ENCODE peak calls at places on chromosome 7, in five cellular contexts. One of them, this sample, is unnamed.

GRCh38 chr7:81280531-81280930 is 361.7 kb upstream of the SEMA3C start:
- DNase-seq in stomach: no peak
- DNase-seq in A549: no peak
- DNase-seq in ovary: no peak
- DNase-seq in HepG2: no peak
- DNase-seq in this sample: no peak

GRCh38 chr7:27271384-27271783 is 28.8 kb downstream of the EVX1 start:
- DNase-seq in A549: no peak
- DNase-seq in stomach: no peak
- DNase-seq in ovary: no peak
- DNase-seq in HepG2: no peak
- DNase-seq in this sample: no peak

GRCh38 chr7:46352335-46352954 is 431.4 kb upstream of the IGFBP3 start:
- DNase-seq in ovary: no peak
- DNase-seq in A549: peak
- DNase-seq in stomach: no peak
- DNase-seq in HepG2: peak
- DNase-seq in this sample: no peak

GRCh38 chr7:106074257-106074656 is 37.9 kb downstream of the SYPL1 start:
- DNase-seq in ovary: no peak
- DNase-seq in HepG2: no peak
- DNase-seq in A549: no peak
- DNase-seq in stomach: no peak
- DNase-seq in this sample: no peak

GRCh38 chr7:151330656-151331055 is 11.0 kb upstream of the NUB1 start:
- DNase-seq in ovary: no peak
- DNase-seq in stomach: no peak
- DNase-seq in A549: no peak
- DNase-seq in HepG2: no peak
- DNase-seq in this sample: no peak

GRCh38 chr7:5296627-5297226 is 14.0 kb downstream of the SLC29A4 start:
- DNase-seq in stomach: no peak
- DNase-seq in A549: no peak
- DNase-seq in HepG2: no peak
- DNase-seq in ovary: no peak
- DNase-seq in this sample: no peak

GRCh38 chr7:42596737-42597136 is 315.1 kb downstream of the C7orf25 start:
- DNase-seq in A549: no peak
- DNase-seq in HepG2: no peak
- DNase-seq in stomach: no peak
- DNase-seq in ovary: no peak
- DNase-seq in this sample: no peak

GRCh38 chr7:143047327-143047726 is 4.8 kb upstream of the OR6V1 start:
- DNase-seq in HepG2: no peak
- DNase-seq in A549: no peak
- DNase-seq in ovary: no peak
- DNase-seq in stomach: no peak
- DNase-seq in this sample: no peak

GRCh38 chr7:24975172-24975571 is 4.8 kb downstream of the OSBPL3 start:
- DNase-seq in HepG2: no peak
- DNase-seq in ovary: no peak
- DNase-seq in A549: no peak
- DNase-seq in stomach: no peak
- DNase-seq in this sample: no peak

GRCh38 chr7:122438492-122438891 is 133.9 kb upstream of the FEZF1 start:
- DNase-seq in stomach: no peak
- DNase-seq in A549: no peak
- DNase-seq in HepG2: no peak
- DNase-seq in ovary: no peak
- DNase-seq in this sample: no peak

GRCh38 chr7:132577206-132578049 is 1.2 kb upstream of the PLXNA4 start:
- DNase-seq in HepG2: no peak
- DNase-seq in stomach: peak
- DNase-seq in A549: peak
- DNase-seq in ovary: peak
- DNase-seq in this sample: no peak
- TF ChIP-seq EP300 in HepG2: no peak
- TF ChIP-seq EP300 in stomach: no peak
- TF ChIP-seq EP300 in A549: no peak
- TF ChIP-seq EP300 in ovary: no peak
- TF ChIP-seq EP300 in this sample: no peak

GRCh38 chr7:121384159-121384745 is 11.9 kb downstream of the FAM3C start:
- DNase-seq in ovary: no peak
- DNase-seq in A549: no peak
- DNase-seq in HepG2: no peak
- DNase-seq in stomach: peak
- DNase-seq in this sample: no peak

GRCh38 chr7:121383235-121383634 is 12.9 kb downstream of the FAM3C start:
- DNase-seq in stomach: no peak
- DNase-seq in HepG2: no peak
- DNase-seq in A549: no peak
- DNase-seq in ovary: no peak
- DNase-seq in this sample: no peak

GRCh38 chr7:121388950-121389349 is 7.2 kb downstream of the FAM3C start:
- DNase-seq in A549: no peak
- DNase-seq in stomach: no peak
- DNase-seq in HepG2: no peak
- DNase-seq in ovary: no peak
- DNase-seq in this sample: no peak

GRCh38 chr7:121385056-121385799 is 10.9 kb downstream of the FAM3C start:
- DNase-seq in HepG2: no peak
- DNase-seq in A549: no peak
- DNase-seq in stomach: no peak
- DNase-seq in ovary: no peak
- DNase-seq in this sample: no peak

GRCh38 chr7:121385800-121386179 is 10.3 kb downstream of the FAM3C start:
- DNase-seq in A549: no peak
- DNase-seq in stomach: no peak
- DNase-seq in HepG2: no peak
- DNase-seq in ovary: no peak
- DNase-seq in this sample: no peak
- TF ChIP-seq EP300 in A549: no peak
- TF ChIP-seq EP300 in stomach: no peak
- TF ChIP-seq EP300 in HepG2: no peak
- TF ChIP-seq EP300 in ovary: no peak
- TF ChIP-seq EP300 in this sample: no peak

GRCh38 chr7:130276796-130277762 is 10.4 kb downstream of the CPA2 start:
- DNase-seq in ovary: no peak
- DNase-seq in A549: no peak
- DNase-seq in HepG2: no peak
- DNase-seq in stomach: no peak
- DNase-seq in this sample: no peak

GRCh38 chr7:130277763-130278643 is 11.3 kb downstream of the CPA2 start:
- DNase-seq in A549: peak
- DNase-seq in ovary: peak
- DNase-seq in stomach: peak
- DNase-seq in HepG2: peak
- DNase-seq in this sample: no peak

GRCh38 chr7:130273863-130274262 is 7.2 kb downstream of the CPA2 start:
- DNase-seq in HepG2: no peak
- DNase-seq in stomach: no peak
- DNase-seq in ovary: peak
- DNase-seq in A549: no peak
- DNase-seq in this sample: no peak

GRCh38 chr7:130274983-130275649 is 8.5 kb downstream of the CPA2 start:
- DNase-seq in stomach: no peak
- DNase-seq in HepG2: no peak
- DNase-seq in ovary: no peak
- DNase-seq in A549: no peak
- DNase-seq in this sample: no peak

DNA sequence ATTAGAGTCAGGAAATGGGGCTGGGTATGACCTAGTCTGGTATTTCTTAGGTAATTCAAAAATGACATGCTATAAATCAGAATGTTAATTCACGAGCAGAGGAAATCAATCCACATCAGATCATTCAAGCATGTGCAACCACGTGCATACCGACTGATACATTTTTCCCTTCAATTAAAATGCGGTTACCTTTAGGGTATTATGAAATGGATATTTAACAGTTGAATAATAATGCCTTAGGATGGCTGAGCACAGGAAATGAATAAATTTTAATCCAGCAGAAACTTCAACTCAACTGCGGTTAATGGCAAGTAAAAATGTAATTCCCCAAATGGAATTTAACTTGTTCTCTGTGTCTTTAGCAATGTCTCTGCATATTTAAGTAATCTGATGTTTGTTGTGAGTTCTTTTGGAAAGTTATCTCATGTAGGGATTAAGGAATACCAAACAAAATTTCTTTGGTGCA is 9.2 kb downstream of the CPA2 start:
- DNase-seq in stomach: no peak
- DNase-seq in HepG2: no peak
- DNase-seq in A549: no peak
- DNase-seq in ovary: no peak
- DNase-seq in this sample: no peak
- TF ChIP-seq EP300 in stomach: no peak
- TF ChIP-seq EP300 in HepG2: no peak
- TF ChIP-seq EP300 in A549: no peak
- TF ChIP-seq EP300 in ovary: no peak
- TF ChIP-seq EP300 in this sample: no peak

GRCh38 chr7:82562716-82563404 is 119.3 kb upstream of the CACNA2D1 start:
- DNase-seq in HepG2: no peak
- DNase-seq in A549: no peak
- DNase-seq in ovary: no peak
- DNase-seq in stomach: no peak
- DNase-seq in this sample: no peak

DNA sequence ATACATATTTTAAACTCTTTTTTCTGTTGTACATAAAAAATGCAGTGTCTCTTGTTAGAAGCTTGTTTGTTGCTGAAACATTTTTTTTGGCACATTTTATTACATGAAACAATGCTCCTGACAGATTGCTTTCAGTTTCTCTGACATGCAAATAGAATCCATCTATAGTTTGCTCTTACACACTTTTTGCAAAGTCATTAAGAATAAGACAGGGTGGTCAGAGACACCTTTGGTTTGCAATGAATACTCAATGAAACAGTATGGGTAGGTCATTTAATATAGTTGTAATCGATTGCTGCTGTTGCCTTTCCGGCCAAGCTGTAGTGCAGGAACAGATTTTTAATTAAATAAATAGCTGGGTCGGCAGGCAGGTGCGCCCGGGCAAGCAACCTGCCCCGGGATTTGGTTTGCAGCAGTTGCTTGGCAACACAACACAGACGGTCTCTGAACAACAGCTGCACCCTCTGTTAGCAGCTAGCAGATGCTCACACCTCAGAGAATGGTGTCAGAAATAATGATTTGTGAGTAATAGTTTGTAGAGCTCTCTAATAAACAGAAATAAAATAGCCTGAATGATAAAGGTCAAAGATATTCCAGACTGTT is 115.7 kb upstream of the CACNA2D1 start:
- DNase-seq in stomach: peak
- DNase-seq in HepG2: no peak
- DNase-seq in ovary: no peak
- DNase-seq in A549: peak
- DNase-seq in this sample: no peak
- TF ChIP-seq EP300 in stomach: no peak
- TF ChIP-seq EP300 in HepG2: no peak
- TF ChIP-seq EP300 in ovary: no peak
- TF ChIP-seq EP300 in A549: no peak
- TF ChIP-seq EP300 in this sample: no peak